ENCODE peak calls at places on chromosomes 3 and 15, in five cellular contexts. P, N, S, I and C are unnamed samples. For H3K4me1, the result is how much of the 10 kb centered on the place peaks cover.

GRCh38 chr15:41780727-41781126 is 6.4 kb downstream of the MAPKBP1 start:
- DNase-seq in N (no peak), S (no peak), P (no peak), I (no peak), C (no peak)

GRCh38 chr15:48358229-48358641 is 27.0 kb downstream of the DUT start:
- DNase-seq in P (peak), N (no peak), I (no peak), S (peak), C (no peak)

GRCh38 chr15:74664028-74664616 is 31.7 kb downstream of the EDC3 start:
- DNase-seq in I (peak), P (no peak), N (no peak), S (no peak), C (peak)

GRCh38 chr3:26505399-26505798 is 117.2 kb upstream of the LRRC3B start:
- DNase-seq in P (no peak), I (no peak), N (no peak), S (no peak), C (no peak)

GRCh38 chr3:31688847-31689246 is 156.1 kb downstream of the STT3B start:
- DNase-seq in P (no peak), N (no peak), I (no peak), S (no peak), C (no peak)

GRCh38 chr3:100004931-100005330 is 109.4 kb downstream of the FILIP1L start:
- DNase-seq in S (no peak), P (no peak), I (no peak), N (no peak), C (no peak)

GRCh38 chr3:21781371-21781770 is 30.4 kb upstream of the ZNF385D start:
- DNase-seq in P (no peak), N (no peak), I (no peak), S (no peak), C (no peak)

GRCh38 chr3:41277790-41278465 is 78.6 kb downstream of the CTNNB1 start:
- DNase-seq in I (no peak), S (no peak), P (no peak), N (no peak), C (no peak)

GRCh38 chr3:117439812-117440211 is 730.2 kb downstream of the TUSC7 start:
- DNase-seq in N (no peak), S (no peak), P (peak), I (no peak), C (no peak)

GRCh38 chr3:186640473-186640818 is 247 bp downstream of the FETUB start:
- DNase-seq in I (no peak), S (no peak), P (no peak), N (peak), C (no peak)

GRCh38 chr3:64148955-64149653 is 76.2 kb downstream of the PRICKLE2 start:
- DNase-seq in S (no peak), P (no peak), I (no peak), N (no peak), C (no peak)

GRCh38 chr3:143648708-143649107 is 199.6 kb downstream of the SLC9A9 start:
- DNase-seq in S (peak), I (no peak), N (no peak), P (no peak), C (no peak)

GRCh38 chr15:51401872-51402517 is 60.5 kb downstream of the GLDN start:
- DNase-seq in I (no peak), N (no peak), P (peak), S (no peak), C (peak)

GRCh38 chr15:33735637-33736247 is 232.6 kb upstream of the CHRM5 start:
- DNase-seq in P (peak), N (no peak), I (no peak), S (peak), C (no peak)

GRCh38 chr3:17260257-17260656 is 375.5 kb downstream of the PLCL2 start:
- DNase-seq in S (no peak), I (no peak), N (no peak), P (no peak), C (no peak)

GRCh38 chr3:178546079-178546478 is 9.8 kb downstream of the KCNMB2 start:
- DNase-seq in S (no peak), I (no peak), P (no peak), N (no peak), C (no peak)

GRCh38 chr3:131470377-131470776 is 32.4 kb downstream of the MRPL3 start:
- DNase-seq in I (no peak), S (no peak), N (no peak), P (no peak), C (no peak)

GRCh38 chr15:67808821-67809220 is 16.5 kb upstream of the SKOR1 start:
- DNase-seq in N (no peak), P (no peak), S (no peak), I (peak), C (no peak)

GRCh38 chr3:188156051-188156450 is 2.1 kb downstream of the LPP start:
- DNase-seq in N (no peak), S (no peak), P (no peak), I (no peak), C (no peak)

GRCh38 chr3:94226058-94226457 is 163.2 kb downstream of the NSUN3 start:
- DNase-seq in S (no peak), N (no peak), P (no peak), I (no peak), C (no peak)

GRCh38 chr3:169389211-169389924 is 274.1 kb downstream of the MECOM start:
- DNase-seq in I (no peak), N (no peak), S (no peak), P (no peak), C (no peak)

GRCh38 chr15:76795217-76795616 is 109.9 kb downstream of the SCAPER start:
- DNase-seq in P (no peak), N (no peak), I (no peak), S (no peak), C (no peak)

GRCh38 chr3:72990701-72991395 is 5.8 kb upstream of the PPP4R2 start:
- DNase-seq in N (no peak), I (no peak), S (no peak), P (no peak), C (no peak)

GRCh38 chr15:38299216-38299615 is 46.6 kb downstream of the SPRED1 start:
- DNase-seq in I (no peak), N (no peak), S (no peak), P (no peak), C (no peak)

GRCh38 chr3:193835414-193835813 is 242.4 kb downstream of the OPA1 start:
- DNase-seq in S (no peak), N (no peak), P (no peak), I (no peak), C (no peak)

GRCh38 chr3:71395927-71396695 is 187.4 kb downstream of the FOXP1 start:
- DNase-seq in N (no peak), P (no peak), I (no peak), S (no peak), C (no peak)

GRCh38 chr3:81027344-81027743 is 734.1 kb downstream of the GBE1 start:
- DNase-seq in P (no peak), S (no peak), N (no peak), I (no peak), C (no peak)

GRCh38 chr3:117059054-117059989 is 349.7 kb downstream of the TUSC7 start:
- DNase-seq in P (no peak), N (no peak), I (no peak), S (peak), C (no peak)

GRCh38 chr15:57421540-57421939 is 45.2 kb downstream of the CGNL1 start:
- DNase-seq in I (no peak), N (no peak), P (no peak), S (no peak), C (no peak)

GRCh38 chr3:194315088-194315964 is 35.8 kb downstream of the CPN2 start:
- DNase-seq in P (peak), S (peak), I (peak), N (no peak), C (peak)

DNA sequence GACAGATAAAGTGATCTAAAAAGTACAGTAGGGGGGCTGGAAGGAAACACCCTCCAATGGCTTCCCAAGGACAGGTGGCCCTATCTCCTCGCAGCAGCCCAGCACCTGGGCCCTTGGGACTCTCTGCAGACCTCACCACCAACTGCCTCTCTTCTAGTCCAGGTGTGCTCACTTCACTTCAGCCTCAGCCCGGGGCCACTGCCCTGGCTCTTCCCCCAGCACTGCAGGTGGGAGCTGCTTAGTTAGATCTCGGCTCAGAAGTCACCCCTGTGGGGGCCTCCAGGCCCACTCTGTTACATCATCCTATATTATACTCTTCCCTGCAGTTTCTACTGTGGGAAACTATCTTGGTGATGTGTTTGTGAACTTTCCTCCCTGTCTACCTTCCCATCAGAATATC is 2.0 kb downstream of the KLF15 start:
- DNase-seq in I (no peak), S (no peak), N (no peak), P (no peak), C (no peak)
- H3K4me1 ChIP-seq in I (under half), S (under half), N (half or more), P (under half), C (under half)

DNA sequence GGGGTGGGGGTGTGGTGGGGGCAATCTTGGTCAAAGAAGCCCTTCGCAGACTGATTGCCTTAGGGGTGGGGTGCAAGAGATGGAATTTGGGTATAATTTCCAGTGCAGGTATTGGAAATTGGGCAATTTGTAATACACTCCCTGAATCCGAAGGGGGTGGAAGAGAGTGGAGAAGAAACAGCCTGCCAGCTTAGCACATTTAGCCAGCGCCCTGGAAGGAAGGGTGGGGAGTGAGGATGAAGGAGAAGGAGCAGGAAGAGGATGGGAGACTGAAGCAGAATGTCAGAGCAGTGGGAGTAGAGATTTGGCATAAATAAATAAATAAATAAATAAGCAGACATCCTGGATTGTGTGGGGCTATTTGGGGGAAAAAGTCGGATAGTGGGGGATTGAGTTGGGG is 1.6 kb downstream of the GAP43 start:
- DNase-seq in N (no peak), S (no peak), I (no peak), P (no peak), C (no peak)
- H3K4me1 ChIP-seq in N (under half), S (under half), I (under half), P (under half), C (under half)

GRCh38 chr15:90266061-90266431 is 574 bp downstream of the NGRN start:
- DNase-seq in S (peak), P (no peak), I (no peak), N (no peak), C (peak)

GRCh38 chr15:90265271-90266060 is at the start of gene NGRN:
- DNase-seq in N (peak), I (peak), S (peak), P (peak), C (peak)

GRCh38 chr15:90268415-90268814 is 2.9 kb downstream of the NGRN start:
- DNase-seq in S (no peak), I (no peak), N (no peak), P (no peak), C (no peak)

GRCh38 chr15:90264649-90265048 is 823 bp upstream of the NGRN start:
- DNase-seq in P (no peak), N (no peak), I (no peak), S (no peak), C (no peak)

DNA sequence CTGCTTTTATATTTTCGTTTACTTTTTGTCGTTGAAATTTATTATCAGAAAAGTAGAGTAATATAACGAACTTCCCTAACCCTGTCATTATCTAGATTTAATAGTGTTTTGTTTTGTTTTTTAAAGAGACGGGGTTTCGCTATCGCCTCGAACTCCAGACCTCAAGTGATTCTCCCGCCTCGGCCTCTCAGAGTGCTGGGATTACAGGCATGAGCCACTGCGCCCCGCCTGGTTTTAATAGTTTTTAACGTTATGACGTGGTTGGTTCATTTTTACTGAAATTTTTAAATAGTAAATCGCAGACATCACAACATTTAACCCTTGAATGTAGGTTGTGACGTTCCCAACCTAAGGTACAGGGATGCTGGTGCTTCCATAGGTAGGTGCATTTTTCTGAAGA is 1.0 kb downstream of the NGRN start:
- DNase-seq in S (no peak), P (no peak), I (no peak), N (no peak), C (no peak)
- H3K4me1 ChIP-seq in S (under half), P (under half), I (under half), N (under half), C (half or more)

GRCh38 chr3:124829175-124829818 is 57.9 kb downstream of the ITGB5 start:
- DNase-seq in P (no peak), S (no peak), N (no peak), I (no peak), C (peak)

GRCh38 chr3:124832782-124833709 is 54.1 kb downstream of the ITGB5 start:
- DNase-seq in N (no peak), I (no peak), S (no peak), P (no peak), C (no peak)

GRCh38 chr3:124829819-124830554 is 57.2 kb downstream of the ITGB5 start:
- DNase-seq in S (no peak), P (no peak), I (no peak), N (no peak), C (no peak)

GRCh38 chr3:124833710-124834332 is 53.3 kb downstream of the ITGB5 start:
- DNase-seq in N (no peak), I (no peak), S (no peak), P (no peak), C (no peak)

DNA sequence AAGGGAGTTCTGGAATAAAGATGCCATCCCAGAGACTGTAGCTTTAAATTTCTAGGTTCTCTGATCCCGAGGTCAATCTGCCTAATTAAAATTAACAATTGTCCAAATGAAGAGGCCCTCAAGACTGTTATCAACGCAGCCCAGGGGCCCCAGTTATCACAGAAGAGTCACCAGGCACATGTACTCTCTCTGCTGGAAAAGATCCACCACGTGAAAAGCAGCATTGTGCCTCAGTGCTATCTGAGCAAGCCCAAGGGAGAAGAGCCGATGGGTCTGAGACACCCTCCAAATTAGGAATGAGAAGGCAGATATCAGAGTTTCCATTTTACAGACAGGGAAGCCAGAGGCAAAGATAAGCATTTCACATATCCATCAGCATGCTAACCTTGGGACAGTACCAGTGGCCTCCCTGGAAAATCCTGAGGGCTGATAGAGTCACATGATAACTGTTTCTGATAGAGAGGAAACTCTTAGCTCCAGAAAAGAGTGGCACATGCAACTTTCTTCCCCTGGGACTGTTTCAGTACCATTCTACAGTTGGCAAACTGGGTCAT is 55.5 kb downstream of the ITGB5 start:
- DNase-seq in P (no peak), I (no peak), S (no peak), N (no peak), C (no peak)
- H3K4me1 ChIP-seq in P (under half), I (under half), S (under half), N (half or more), C (half or more)

GRCh38 chr3:58010562-58010961 is 2.3 kb downstream of the FLNB start:
- DNase-seq in N (no peak), S (no peak), I (no peak), P (no peak), C (no peak)
- H3K4me1 ChIP-seq in N (under half), S (under half), I (under half), P (under half), C (under half)

GRCh38 chr15:52764731-52765130 is 25.4 kb downstream of the ONECUT1 start:
- DNase-seq in N (no peak), S (no peak), I (no peak), P (no peak), C (no peak)
- H3K4me1 ChIP-seq in N (under half), S (under half), I (under half), P (under half), C (under half)